ENCODE peak calls at places on chromosomes 7 and 10, in nine cellular contexts. F, Y, M, Z, B, V, K, G and L are unnamed samples.
A peak's percentile ranks its signal among the peaks of the same experiment; 100 is the strongest.

GRCh38 chr7:137943132-137943551 is 58.7 kb downstream of the CREB3L2 start:
- DNase-seq in F (no peak), Y (peak; percentile 95), M (no peak), Z (no peak), B (peak; percentile 39), V (no peak), K (peak; percentile 52), G (no peak), L (no peak)

GRCh38 chr10:59868974-59869940 is 37.1 kb downstream of the CCDC6 start:
- DNase-seq in F (no peak), Y (no peak), M (no peak), Z (no peak), B (no peak), V (no peak), K (no peak), G (no peak), L (no peak)

GRCh38 chr7:158431941-158432347 is 155.7 kb downstream of the PTPRN2 start:
- DNase-seq in F (peak; percentile 24), Y (peak; percentile 93), M (peak; percentile 54), Z (peak; percentile 66), B (peak; percentile 54), V (peak; percentile 76), K (peak; percentile 46), G (peak; percentile 90), L (no peak)

GRCh38 chr10:78165617-78166016 is 132.0 kb downstream of the RPS24 start:
- DNase-seq in F (no peak), Y (no peak), M (peak; percentile 26), Z (no peak), B (no peak), V (no peak), K (no peak), G (peak; percentile 83), L (peak; percentile 28)

GRCh38 chr10:57621466-57621865 is 646.2 kb downstream of the IPMK start:
- DNase-seq in F (no peak), Y (no peak), M (no peak), Z (no peak), B (no peak), V (no peak), K (no peak), G (no peak), L (no peak)

GRCh38 chr7:155219947-155220769 is 77.5 kb upstream of the INSIG1 start:
- DNase-seq in F (no peak), Y (no peak), M (no peak), Z (no peak), B (no peak), V (no peak), K (no peak), G (no peak), L (no peak)

GRCh38 chr7:92916751-92917369 is 80.5 kb upstream of the CDK6 start:
- DNase-seq in F (peak; percentile 44), Y (peak; percentile 74), M (peak; percentile 32), Z (no peak), B (no peak), V (no peak), K (no peak), G (peak; percentile 84), L (no peak)

GRCh38 chr7:13563676-13564075 is 425.8 kb downstream of the ETV1 start:
- DNase-seq in F (no peak), Y (no peak), M (no peak), Z (no peak), B (no peak), V (no peak), K (no peak), G (no peak), L (no peak)

GRCh38 chr7:137642467-137642866 is 204.3 kb downstream of the DGKI start:
- DNase-seq in F (no peak), Y (no peak), M (no peak), Z (no peak), B (no peak), V (no peak), K (no peak), G (peak; percentile 72), L (peak; percentile 63)

GRCh38 chr7:45890902-45891461 is 2.7 kb downstream of the IGFBP1 start:
- DNase-seq in F (no peak), Y (peak; percentile 64), M (peak; percentile 22), Z (no peak), B (no peak), V (no peak), K (no peak), G (peak; percentile 78), L (no peak)

GRCh38 chr7:158924956-158925355 is 68.6 kb downstream of the DYNC2I1 start:
- DNase-seq in F (no peak), Y (peak; percentile 4), M (no peak), Z (no peak), B (no peak), V (no peak), K (no peak), G (peak; percentile 58), L (no peak)

GRCh38 chr10:30384791-30385201 is 35.7 kb upstream of the MTPAP start:
- DNase-seq in F (no peak), Y (peak; percentile 52), M (peak; percentile 48), Z (no peak), B (no peak), V (no peak), K (peak; percentile 44), G (peak; percentile 68), L (no peak)

GRCh38 chr10:100248820-100249219 is 18.6 kb downstream of the CWF19L1 start:
- DNase-seq in F (no peak), Y (no peak), M (no peak), Z (no peak), B (no peak), V (no peak), K (no peak), G (no peak), L (no peak)

GRCh38 chr7:88357794-88358533 is 51.3 kb upstream of the STEAP4 start:
- DNase-seq in F (no peak), Y (peak; percentile 17), M (no peak), Z (no peak), B (no peak), V (no peak), K (no peak), G (peak; percentile 54), L (peak; percentile 22)

GRCh38 chr7:88358534-88358838 is 51.8 kb upstream of the STEAP4 start:
- DNase-seq in F (no peak), Y (no peak), M (no peak), Z (no peak), B (no peak), V (no peak), K (no peak), G (no peak), L (no peak)

GRCh38 chr7:88354999-88355398 is 48.3 kb upstream of the STEAP4 start:
- DNase-seq in F (no peak), Y (no peak), M (no peak), Z (no peak), B (no peak), V (no peak), K (no peak), G (no peak), L (no peak)

GRCh38 chr7:88358881-88359280 is 52.2 kb upstream of the STEAP4 start:
- DNase-seq in F (no peak), Y (no peak), M (no peak), Z (no peak), B (no peak), V (no peak), K (no peak), G (no peak), L (no peak)

DNA sequence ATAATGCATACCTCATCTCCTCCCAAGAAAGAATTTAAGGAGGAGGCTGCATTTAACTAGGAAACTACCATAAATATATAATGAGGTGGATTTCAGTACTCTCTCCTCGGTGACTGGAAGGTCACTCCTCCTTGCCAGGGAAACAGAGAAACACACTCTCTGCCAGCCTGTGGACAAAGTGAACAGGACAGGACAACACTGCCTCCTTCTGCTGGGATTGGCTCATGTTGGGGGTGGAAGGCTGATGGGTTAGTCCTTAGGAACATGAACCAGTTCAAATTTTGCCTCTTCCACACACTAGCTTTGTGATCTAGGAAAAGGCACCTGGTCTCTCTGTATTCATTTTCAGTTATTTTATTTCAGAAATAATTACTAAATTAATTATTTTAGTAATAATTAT is 50.6 kb upstream of the STEAP4 start:
- DNase-seq in F (peak; percentile 19), Y (peak; percentile 46), M (no peak), Z (peak; percentile 71), B (peak; percentile 15), V (no peak), K (peak; percentile 33), G (peak; percentile 63), L (peak; percentile 46)
- TF ChIP-seq CTCF in F (no peak), Y (peak; percentile 29), M (peak; percentile 39), Z (peak; percentile 18), B (no peak), V (no peak), K (peak; percentile 29), G (peak; percentile 56), L (peak; percentile 82)

DNA sequence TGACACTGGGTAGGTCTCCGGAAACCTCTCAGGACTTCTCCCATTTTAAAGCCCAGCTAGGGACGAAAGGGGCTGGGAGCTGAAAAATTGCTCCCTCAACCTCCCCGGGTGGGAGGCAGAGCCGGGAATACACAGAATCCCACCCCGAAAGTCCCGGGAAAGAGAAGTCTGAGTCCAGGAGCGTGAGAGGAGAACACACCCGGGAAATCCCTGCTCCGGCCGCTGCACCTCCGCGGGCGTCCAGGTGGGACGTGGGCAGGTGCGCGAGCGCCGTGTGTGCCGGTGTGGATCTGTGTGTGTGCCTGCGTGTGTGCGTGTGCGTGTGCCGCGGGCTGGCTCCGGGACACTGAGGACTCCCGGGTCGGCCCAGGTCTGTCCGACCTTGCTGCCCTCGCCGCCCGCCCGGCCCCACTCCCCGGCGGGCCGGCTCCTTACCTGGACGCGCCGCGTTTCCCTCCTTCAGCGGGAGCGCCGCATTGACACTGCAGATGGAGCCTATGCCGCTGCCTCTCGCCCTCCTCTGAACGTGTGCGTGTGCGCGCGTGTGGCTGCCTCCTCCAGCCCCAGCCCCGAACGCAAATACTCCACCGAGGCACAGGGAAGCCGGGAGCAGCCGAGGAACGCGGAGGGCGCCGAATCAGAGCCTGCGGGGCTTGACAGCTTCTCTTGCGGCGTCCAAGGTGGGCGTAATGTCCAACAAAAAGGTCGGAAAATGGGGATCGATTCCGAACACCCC is at the start of gene PLXNA4:
- DNase-seq in F (no peak), Y (peak; percentile 27), M (no peak), Z (no peak), B (no peak), V (no peak), K (peak; percentile 32), G (peak; percentile 28), L (no peak)
- H3K4me3 ChIP-seq in F (no peak within 1 kb of the TSS), Y (peak within 1 kb of the TSS; percentile 89), M (no peak within 1 kb of the TSS), Z (peak within 1 kb of the TSS; percentile 44), B (peak within 1 kb of the TSS; percentile 70), V (peak within 1 kb of the TSS; percentile 32), K (peak within 1 kb of the TSS; percentile 61), G (peak within 1 kb of the TSS; percentile 77), L (peak within 1 kb of the TSS; percentile 23)

DNA sequence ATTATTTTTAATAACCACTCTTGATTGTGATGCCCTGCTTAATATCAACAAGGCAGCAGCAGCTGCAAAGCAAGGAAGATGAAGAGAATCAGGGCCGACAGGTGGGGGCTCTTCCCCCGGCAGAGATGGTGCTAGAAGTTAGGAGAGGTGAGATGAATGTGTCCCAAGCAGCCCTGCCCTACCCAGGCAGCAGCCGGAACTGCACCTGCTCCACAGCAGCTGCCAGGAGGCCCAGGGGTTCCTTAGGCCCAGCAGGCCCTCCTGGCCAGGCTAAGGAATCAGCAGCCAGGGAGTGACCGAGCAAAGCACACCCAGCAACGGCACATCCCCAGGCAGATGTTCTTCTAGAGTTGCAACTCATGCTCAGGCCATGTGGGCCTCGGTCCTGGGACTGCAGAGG is 17.9 kb downstream of the AFAP1L2 start:
- DNase-seq in F (no peak), Y (no peak), M (no peak), Z (no peak), B (no peak), V (no peak), K (no peak), G (no peak), L (no peak)
- TF ChIP-seq CTCF in F (no peak), Y (no peak), M (peak; percentile 39), Z (no peak), B (no peak), V (no peak), K (no peak), G (no peak), L (no peak)

GRCh38 chr10:103820101-103821062 is 35.0 kb downstream of the SH3PXD2A start:
- DNase-seq in F (peak; percentile 43), Y (peak; percentile 65), M (no peak), Z (peak; percentile 48), B (peak; percentile 78), V (peak; percentile 56), K (peak; percentile 91), G (no peak), L (no peak)
- H3K4me3 ChIP-seq in F (no peak overlapping the region), Y (no peak overlapping the region), M (no peak overlapping the region), Z (no peak overlapping the region), B (no peak overlapping the region), V (no peak overlapping the region), K (peak overlapping the region; percentile 17), G (no peak overlapping the region), L (no peak overlapping the region)